ENCODE peak calls at places on chromosomes 6 and 20, in nine cellular contexts. Q, J, U, T, L, Z, I, C and B are unnamed samples.

GRCh38 chr20:28562510-28562898 is 2695.0 kb upstream of the DEFB115 start:
- DNase-seq in T (peak), U (peak), Q (peak), Z (peak), I (no peak), J (no peak), L (no peak), C (peak), B (no peak)

GRCh38 chr6:10033223-10033829 is 381.5 kb downstream of the TFAP2A start:
- DNase-seq in J (no peak), L (peak), Z (no peak), I (no peak), U (peak), Q (peak), T (peak), C (peak), B (no peak)

GRCh38 chr6:130140084-130140483 is 82.7 kb downstream of the SAMD3 start:
- DNase-seq in Z (no peak), U (no peak), J (no peak), T (no peak), L (no peak), I (no peak), Q (no peak), C (no peak), B (no peak)

GRCh38 chr6:39568896-39569295 is 156.3 kb downstream of the KIF6 start:
- DNase-seq in U (peak), C (peak), I (no peak), Z (peak), T (no peak), Q (peak), J (no peak), L (no peak), B (no peak)

GRCh38 chr6:125824946-125825786 is 34.4 kb downstream of the NCOA7 start:
- DNase-seq in L (no peak), U (no peak), Z (no peak), C (no peak), J (no peak), I (no peak), Q (no peak), T (no peak), B (peak)

GRCh38 chr6:169424821-169425240 is 171.2 kb upstream of the THBS2 start:
- DNase-seq in L (no peak), J (no peak), Q (no peak), Z (peak), T (no peak), U (peak), C (no peak), I (no peak), B (no peak)

GRCh38 chr20:64241061-64241460 is 14.5 kb upstream of the PCMTD2 start:
- DNase-seq in Z (no peak), L (no peak), T (no peak), U (no peak), I (no peak), C (no peak), Q (no peak), J (no peak), B (no peak)

GRCh38 chr6:116100419-116101297 is at the start of gene NT5DC1:
- DNase-seq in T (peak), J (peak), U (peak), I (peak), Z (peak), C (peak), Q (peak), L (peak), B (peak)

GRCh38 chr20:48002517-48002970 is 217.3 kb upstream of the SULF2 start:
- DNase-seq in C (no peak), I (no peak), Q (no peak), Z (no peak), U (peak), J (no peak), T (no peak), L (no peak), B (no peak)

GRCh38 chr6:25027221-25027916 is 91.6 kb upstream of the RIPOR2 start:
- DNase-seq in T (no peak), Z (no peak), J (peak), I (peak), C (no peak), Q (no peak), U (no peak), L (no peak), B (no peak)

GRCh38 chr20:37243076-37243936 is 18.3 kb downstream of the GHRH start:
- DNase-seq in I (no peak), J (no peak), T (no peak), C (no peak), U (no peak), Q (no peak), L (peak), Z (no peak), B (no peak)

GRCh38 chr20:15613530-15613929 is 959.7 kb downstream of the KIF16B start:
- DNase-seq in L (no peak), C (no peak), I (no peak), T (no peak), J (no peak), Z (peak), U (no peak), Q (no peak), B (no peak)

GRCh38 chr6:136095961-136096360 is 154.2 kb downstream of the MTFR2 start:
- DNase-seq in Q (no peak), U (peak), I (no peak), L (no peak), Z (no peak), J (no peak), C (no peak), T (no peak), B (no peak)

GRCh38 chr20:49986049-49986448 is 3.3 kb downstream of the SNAI1 start:
- DNase-seq in U (peak), I (no peak), Q (no peak), Z (no peak), L (no peak), C (no peak), J (no peak), T (no peak), B (no peak)

GRCh38 chr20:1671891-1672669 is 14.5 kb upstream of the SIRPG start:
- DNase-seq in Z (no peak), C (no peak), Q (no peak), J (no peak), T (no peak), I (no peak), U (no peak), L (no peak), B (no peak)

GRCh38 chr20:9572690-9573089 is 58.3 kb downstream of the LAMP5 start:
- DNase-seq in J (no peak), L (no peak), I (no peak), Z (no peak), C (no peak), T (no peak), Q (no peak), U (no peak), B (no peak)

GRCh38 chr6:52392944-52393343 is 27.2 kb upstream of the EFHC1 start:
- DNase-seq in T (no peak), L (no peak), I (no peak), Q (peak), Z (peak), C (peak), J (no peak), U (peak), B (no peak)

GRCh38 chr6:133315811-133316210 is 74.7 kb downstream of the EYA4 start:
- DNase-seq in U (no peak), L (no peak), I (no peak), Z (no peak), J (no peak), Q (no peak), C (no peak), T (no peak), B (peak)

GRCh38 chr6:87529221-87529620 is 56.4 kb downstream of the SLC35A1 start:
- DNase-seq in J (no peak), C (no peak), Q (no peak), Z (no peak), I (no peak), U (no peak), L (no peak), T (no peak), B (no peak)